ENCODE peak calls at places on chromosome 17, in seven cellular contexts. E is effector memory CD4-positive, alpha-beta T cell; N is activated naive CD8-positive, alpha-beta T cell treated with anti-CD3 and anti-CD28 coated beads, Interleukin-2, amount 50 U/mL, for 16 hours; L is Daoy; O is CD4-positive, CD25-positive, alpha-beta regulatory T cell; F is thoracic aorta; M is PC-3. D is an unnamed sample.

GRCh38 chr17:19376799-19377198 is 1.5 kb upstream of the MAPK7 start:
- DNase-seq in M (peak), F (no peak), L (no peak), E (no peak), N (no peak), O (no peak), D (no peak)

GRCh38 chr17:65181237-65182061 is 44.3 kb downstream of the RGS9 start:
- DNase-seq in N (no peak), E (no peak), L (no peak), O (peak), M (no peak), F (no peak), D (no peak)

GRCh38 chr17:4003501-4004421 is 39.5 kb upstream of the ATP2A3 start:
- DNase-seq in M (no peak), E (no peak), F (no peak), O (no peak), N (no peak), L (no peak), D (no peak)

GRCh38 chr17:29807520-29808361 is 122.3 kb downstream of the SSH2 start:
- DNase-seq in E (peak), L (peak), O (peak), M (peak), N (peak), F (no peak), D (peak)

GRCh38 chr17:42679492-42680330 is 1.9 kb downstream of the CCR10 start:
- DNase-seq in N (no peak), L (peak), M (peak), E (peak), O (peak), F (no peak), D (peak)

GRCh38 chr17:38599398-38599856 is 6.3 kb downstream of the SRCIN1 start:
- DNase-seq in M (no peak), O (no peak), F (no peak), E (no peak), N (no peak), L (no peak), D (no peak)

GRCh38 chr17:4204190-4204589 is 59.6 kb downstream of the ANKFY1 start:
- DNase-seq in M (no peak), N (no peak), O (no peak), L (peak), F (no peak), E (no peak), D (no peak)

GRCh38 chr17:81479175-81479574 is 33.4 kb downstream of the ACTG1 start:
- DNase-seq in O (no peak), N (no peak), F (no peak), E (no peak), L (no peak), M (no peak), D (no peak)

GRCh38 chr17:43338886-43339516 is 59.8 kb upstream of the ARL4D start:
- DNase-seq in E (peak), M (peak), F (no peak), L (peak), O (peak), N (peak), D (peak)

GRCh38 chr17:74900208-74900607 is 6.8 kb upstream of the FADS6 start:
- DNase-seq in M (no peak), N (no peak), O (no peak), E (no peak), F (no peak), L (no peak), D (no peak)

GRCh38 chr17:9274119-9274445 is 252.8 kb downstream of the NTN1 start:
- DNase-seq in E (no peak), F (no peak), L (no peak), N (peak), O (no peak), M (no peak), D (no peak)

GRCh38 chr17:19384723-19385391 is 2.1 kb downstream of the MFAP4 start:
- DNase-seq in N (no peak), L (peak), M (no peak), E (no peak), F (no peak), O (no peak), D (no peak)

GRCh38 chr17:42414782-42415409 is 8.2 kb downstream of the CAVIN1 start:
- DNase-seq in M (no peak), L (no peak), E (no peak), O (peak), F (no peak), N (peak), D (no peak)

GRCh38 chr17:76727745-76728456 is 1.3 kb downstream of the METTL23 start:
- DNase-seq in L (peak), E (no peak), M (no peak), F (no peak), O (no peak), N (no peak), D (no peak)

GRCh38 chr17:80441133-80441578 is 26.2 kb downstream of the ENDOV start:
- DNase-seq in E (peak), F (no peak), O (peak), M (peak), L (peak), N (no peak), D (peak)

GRCh38 chr17:75754378-75755204 is 10.4 kb downstream of the GALK1 start:
- DNase-seq in M (no peak), N (no peak), F (no peak), E (no peak), L (no peak), O (no peak), D (no peak)

GRCh38 chr17:77846531-77847085 is 111.9 kb upstream of the TNRC6C start:
- DNase-seq in M (no peak), E (no peak), N (no peak), F (no peak), L (no peak), O (peak), D (no peak)

GRCh38 chr17:1485311-1485747 is 7.2 kb downstream of the MYO1C start:
- DNase-seq in O (peak), N (no peak), F (no peak), M (peak), E (peak), L (peak), D (no peak)

GRCh38 chr17:41689497-41690299 is 1.0 kb downstream of the EIF1 start:
- DNase-seq in O (peak), M (peak), E (peak), N (peak), L (peak), F (no peak), D (peak)